ENCODE peak calls at places on chromosome 4, in four cellular contexts. One of them, this sample, is unnamed.

GRCh38 chr4:11471613-11472012 is 42.9 kb upstream of the HS3ST1 start:
- DNase-seq in hepatocyte: no peak
- DNase-seq in coronary artery: no peak
- DNase-seq in AG09309: no peak
- DNase-seq in this sample: peak; percentile 39

GRCh38 chr4:105679186-105679585 is 29.3 kb downstream of the INTS12 start:
- DNase-seq in hepatocyte: no peak
- DNase-seq in coronary artery: no peak
- DNase-seq in AG09309: no peak
- DNase-seq in this sample: no peak

GRCh38 chr4:182809417-182810102 is 107.6 kb downstream of the DCTD start:
- DNase-seq in hepatocyte: peak; percentile 42
- DNase-seq in AG09309: no peak
- DNase-seq in coronary artery: no peak
- DNase-seq in this sample: no peak

GRCh38 chr4:117134386-117134785 is 49.0 kb upstream of the TRAM1L1 start:
- DNase-seq in coronary artery: no peak
- DNase-seq in hepatocyte: peak; percentile 77
- DNase-seq in AG09309: no peak
- DNase-seq in this sample: no peak

GRCh38 chr4:22515888-22516541 is at the start of gene ADGRA3:
- DNase-seq in hepatocyte: peak; percentile 91
- DNase-seq in AG09309: no peak
- DNase-seq in coronary artery: peak; percentile 82
- DNase-seq in this sample: peak; percentile 9

GRCh38 chr4:14771091-14771490 is 231.2 kb upstream of the CPEB2 start:
- DNase-seq in coronary artery: no peak
- DNase-seq in hepatocyte: no peak
- DNase-seq in AG09309: no peak
- DNase-seq in this sample: no peak

GRCh38 chr4:150126201-150126879 is 48.1 kb downstream of the DCLK2 start:
- DNase-seq in AG09309: no peak
- DNase-seq in coronary artery: no peak
- DNase-seq in hepatocyte: no peak
- DNase-seq in this sample: no peak

GRCh38 chr4:115841873-115842272 is 728.5 kb upstream of the NDST4 start:
- DNase-seq in coronary artery: no peak
- DNase-seq in hepatocyte: no peak
- DNase-seq in AG09309: no peak
- DNase-seq in this sample: no peak

GRCh38 chr4:159048166-159048886 is 54.6 kb upstream of the RAPGEF2 start:
- DNase-seq in AG09309: no peak
- DNase-seq in coronary artery: peak; percentile 80
- DNase-seq in hepatocyte: peak; percentile 69
- DNase-seq in this sample: no peak

GRCh38 chr4:73573794-73574528 is 46.3 kb downstream of the RASSF6 start:
- DNase-seq in coronary artery: no peak
- DNase-seq in hepatocyte: peak; percentile 91
- DNase-seq in AG09309: peak; percentile 44
- DNase-seq in this sample: no peak

GRCh38 chr4:102247041-102247440 is 98.2 kb downstream of the SLC39A8 start:
- DNase-seq in AG09309: no peak
- DNase-seq in coronary artery: no peak
- DNase-seq in hepatocyte: no peak
- DNase-seq in this sample: no peak

GRCh38 chr4:8362483-8362882 is 78.0 kb downstream of the ACOX3 start:
- DNase-seq in hepatocyte: no peak
- DNase-seq in AG09309: peak; percentile 14
- DNase-seq in coronary artery: no peak
- DNase-seq in this sample: no peak

GRCh38 chr4:65669008-65669971 is 999 bp downstream of the EPHA5 start:
- DNase-seq in AG09309: no peak
- DNase-seq in hepatocyte: peak; percentile 16
- DNase-seq in coronary artery: no peak
- DNase-seq in this sample: no peak

GRCh38 chr4:139515531-139515958 is 40.5 kb downstream of the SETD7 start:
- DNase-seq in hepatocyte: no peak
- DNase-seq in AG09309: no peak
- DNase-seq in coronary artery: no peak
- DNase-seq in this sample: no peak

GRCh38 chr4:38993683-38994082 is 38.5 kb downstream of the TMEM156 start:
- DNase-seq in AG09309: no peak
- DNase-seq in coronary artery: no peak
- DNase-seq in hepatocyte: no peak
- DNase-seq in this sample: no peak

GRCh38 chr4:1398686-1399507 is 7.3 kb downstream of the NKX1-1 start:
- DNase-seq in AG09309: no peak
- DNase-seq in hepatocyte: no peak
- DNase-seq in coronary artery: no peak
- DNase-seq in this sample: no peak

GRCh38 chr4:55838952-55839351 is 14.5 kb upstream of the EXOC1 start:
- DNase-seq in hepatocyte: no peak
- DNase-seq in coronary artery: no peak
- DNase-seq in AG09309: no peak
- DNase-seq in this sample: no peak

GRCh38 chr4:54255881-54256280 is 26.8 kb downstream of the PDGFRA start:
- DNase-seq in coronary artery: peak; percentile 1
- DNase-seq in AG09309: peak; percentile 29
- DNase-seq in hepatocyte: no peak
- DNase-seq in this sample: no peak

GRCh38 chr4:26252349-26252748 is 68.5 kb upstream of the RBPJ start:
- DNase-seq in hepatocyte: peak; percentile 55
- DNase-seq in AG09309: no peak
- DNase-seq in coronary artery: no peak
- DNase-seq in this sample: no peak

GRCh38 chr4:157196050-157196449 is 24.5 kb upstream of the GRIA2 start:
- DNase-seq in AG09309: no peak
- DNase-seq in hepatocyte: no peak
- DNase-seq in coronary artery: no peak
- DNase-seq in this sample: no peak

GRCh38 chr4:180913750-180914149 is 1329.5 kb upstream of the TENM3 start:
- DNase-seq in coronary artery: no peak
- DNase-seq in AG09309: peak; percentile 87
- DNase-seq in hepatocyte: no peak
- DNase-seq in this sample: no peak

GRCh38 chr4:11467931-11468330 is 39.2 kb upstream of the HS3ST1 start:
- DNase-seq in AG09309: no peak
- DNase-seq in hepatocyte: no peak
- DNase-seq in coronary artery: no peak
- DNase-seq in this sample: no peak

GRCh38 chr4:742742-743311 is 37.2 kb downstream of the PCGF3 start:
- DNase-seq in AG09309: no peak
- DNase-seq in coronary artery: no peak
- DNase-seq in hepatocyte: peak; percentile 79
- DNase-seq in this sample: peak; percentile 69

GRCh38 chr4:5747746-5748365 is 36.9 kb downstream of the EVC start:
- DNase-seq in coronary artery: peak; percentile 85
- DNase-seq in hepatocyte: peak; percentile 63
- DNase-seq in AG09309: peak; percentile 95
- DNase-seq in this sample: no peak

GRCh38 chr4:176277162-176277904 is 8.3 kb upstream of the ASB5 start:
- DNase-seq in coronary artery: no peak
- DNase-seq in AG09309: peak; percentile 25
- DNase-seq in hepatocyte: peak; percentile 75
- DNase-seq in this sample: no peak

GRCh38 chr4:122668241-122668640 is 47.4 kb upstream of the IL21 start:
- DNase-seq in AG09309: peak; percentile 69
- DNase-seq in coronary artery: no peak
- DNase-seq in hepatocyte: no peak
- DNase-seq in this sample: no peak

GRCh38 chr4:185104733-185105132 is 38.3 kb upstream of the SLC25A4 start:
- DNase-seq in AG09309: no peak
- DNase-seq in hepatocyte: no peak
- DNase-seq in coronary artery: no peak
- DNase-seq in this sample: no peak

GRCh38 chr4:109820563-109820962 is 5.0 kb downstream of the GAR1 start:
- DNase-seq in coronary artery: no peak
- DNase-seq in hepatocyte: no peak
- DNase-seq in AG09309: peak; percentile 3
- DNase-seq in this sample: no peak

GRCh38 chr4:117466388-117466787 is 381.0 kb upstream of the TRAM1L1 start:
- DNase-seq in hepatocyte: no peak
- DNase-seq in AG09309: no peak
- DNase-seq in coronary artery: no peak
- DNase-seq in this sample: no peak

GRCh38 chr4:8831221-8832129 is 40.2 kb downstream of the HMX1 start:
- DNase-seq in AG09309: no peak
- DNase-seq in hepatocyte: no peak
- DNase-seq in coronary artery: peak; percentile 31
- DNase-seq in this sample: no peak

GRCh38 chr4:139555705-139556070 is 331 bp downstream of the SETD7 start:
- DNase-seq in hepatocyte: peak; percentile 58
- DNase-seq in AG09309: no peak
- DNase-seq in coronary artery: peak; percentile 77
- DNase-seq in this sample: no peak

DNA sequence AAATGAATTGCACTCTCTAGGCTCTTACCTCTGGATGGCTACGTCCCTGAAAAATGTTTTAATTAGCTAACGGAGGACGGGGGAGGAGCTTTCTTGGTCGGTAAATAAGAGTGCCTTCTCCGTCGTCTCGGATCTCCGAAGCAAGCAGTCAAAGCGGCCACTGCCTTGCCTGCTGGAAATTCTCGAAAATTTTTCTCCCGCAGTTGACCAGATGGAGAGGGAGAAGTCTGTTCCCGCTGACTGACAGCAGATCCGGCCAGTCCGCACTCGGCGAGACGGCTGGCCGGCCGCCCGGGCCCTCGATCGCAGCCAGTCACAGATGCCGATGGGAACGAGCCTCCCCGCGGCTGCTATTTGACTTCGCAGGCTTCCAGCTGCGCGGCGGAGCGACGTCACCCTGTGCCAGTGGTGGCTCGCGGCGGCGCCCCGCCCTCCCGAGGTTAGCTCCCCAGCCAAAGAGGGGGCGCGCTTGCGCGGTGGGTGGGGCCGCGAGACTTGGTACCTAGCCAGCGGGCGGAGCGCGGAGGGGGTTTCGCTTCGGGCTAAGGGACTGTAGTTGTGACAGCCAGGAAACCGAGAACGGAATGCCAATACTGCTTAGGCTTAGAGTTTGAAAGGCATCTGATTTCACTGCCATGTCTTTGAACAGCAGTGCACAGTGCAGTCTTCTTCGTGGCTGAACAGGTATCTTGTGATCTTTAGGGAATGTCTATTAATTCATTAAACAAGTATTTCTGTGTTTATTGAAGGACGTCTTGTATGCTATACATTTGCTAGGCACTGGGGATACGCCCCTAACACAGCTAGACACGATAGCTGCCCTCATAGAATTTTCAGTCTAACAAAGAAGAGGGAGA is at the start of gene PPM1K:
- DNase-seq in AG09309: peak; percentile 93
- DNase-seq in coronary artery: peak; percentile 100
- DNase-seq in hepatocyte: peak; percentile 100
- DNase-seq in this sample: peak; percentile 100
- TF ChIP-seq CTCF in AG09309: no peak
- TF ChIP-seq CTCF in coronary artery: no peak
- TF ChIP-seq CTCF in hepatocyte: no peak
- TF ChIP-seq CTCF in this sample: peak; percentile 9

GRCh38 chr4:163755013-163755412 is 260.5 kb downstream of the TMA16 start:
- DNase-seq in hepatocyte: no peak
- DNase-seq in coronary artery: no peak
- DNase-seq in AG09309: peak; percentile 3
- DNase-seq in this sample: no peak

GRCh38 chr4:163762756-163763155 is 268.3 kb downstream of the TMA16 start:
- DNase-seq in AG09309: no peak
- DNase-seq in hepatocyte: no peak
- DNase-seq in coronary artery: no peak
- DNase-seq in this sample: no peak

DNA sequence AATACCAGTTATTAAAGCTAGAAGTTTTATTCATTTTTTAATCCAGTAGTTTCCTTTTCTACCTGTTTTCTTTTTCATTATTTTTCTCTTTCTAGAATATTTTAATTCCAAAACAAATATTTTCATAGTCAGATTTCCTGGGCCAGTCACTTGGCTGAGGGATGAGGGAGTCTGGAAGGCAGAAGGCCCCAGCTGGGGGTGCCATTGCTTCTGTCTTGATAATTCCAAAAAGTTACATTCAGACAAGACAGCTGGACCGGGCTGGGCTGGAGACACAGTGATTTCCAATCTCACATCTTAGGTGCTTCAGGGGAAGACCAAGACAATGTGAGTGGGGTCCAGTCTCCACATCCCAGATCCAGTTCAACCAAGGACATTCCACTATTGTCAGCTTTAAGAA is 263.5 kb downstream of the TMA16 start:
- DNase-seq in coronary artery: no peak
- DNase-seq in hepatocyte: no peak
- DNase-seq in AG09309: no peak
- DNase-seq in this sample: no peak
- TF ChIP-seq CTCF in coronary artery: no peak
- TF ChIP-seq CTCF in hepatocyte: no peak
- TF ChIP-seq CTCF in AG09309: no peak
- TF ChIP-seq CTCF in this sample: no peak

DNA sequence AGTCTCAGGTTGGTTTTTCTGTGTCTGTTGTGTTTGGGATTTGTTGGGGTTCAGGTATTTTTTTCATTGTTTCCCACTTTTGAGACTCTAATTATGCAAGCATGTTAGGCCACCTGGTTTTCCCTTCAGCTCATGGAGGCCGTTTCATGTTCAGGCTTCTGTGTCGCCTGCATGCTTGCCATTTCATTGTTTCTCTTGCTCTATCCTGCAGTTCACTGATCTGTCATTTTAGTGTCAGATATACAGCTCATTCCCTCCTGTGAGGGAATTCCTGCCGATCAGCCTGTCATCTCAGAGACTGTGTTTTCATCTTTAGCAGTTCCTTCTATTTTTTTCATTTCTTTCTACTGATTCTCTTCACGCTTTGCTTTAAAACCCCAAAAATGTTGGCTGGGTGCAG is 49.4 kb upstream of the HGFAC start:
- DNase-seq in AG09309: no peak
- DNase-seq in coronary artery: no peak
- DNase-seq in hepatocyte: no peak
- DNase-seq in this sample: no peak
- TF ChIP-seq CTCF in AG09309: no peak
- TF ChIP-seq CTCF in coronary artery: no peak
- TF ChIP-seq CTCF in hepatocyte: no peak
- TF ChIP-seq CTCF in this sample: no peak

DNA sequence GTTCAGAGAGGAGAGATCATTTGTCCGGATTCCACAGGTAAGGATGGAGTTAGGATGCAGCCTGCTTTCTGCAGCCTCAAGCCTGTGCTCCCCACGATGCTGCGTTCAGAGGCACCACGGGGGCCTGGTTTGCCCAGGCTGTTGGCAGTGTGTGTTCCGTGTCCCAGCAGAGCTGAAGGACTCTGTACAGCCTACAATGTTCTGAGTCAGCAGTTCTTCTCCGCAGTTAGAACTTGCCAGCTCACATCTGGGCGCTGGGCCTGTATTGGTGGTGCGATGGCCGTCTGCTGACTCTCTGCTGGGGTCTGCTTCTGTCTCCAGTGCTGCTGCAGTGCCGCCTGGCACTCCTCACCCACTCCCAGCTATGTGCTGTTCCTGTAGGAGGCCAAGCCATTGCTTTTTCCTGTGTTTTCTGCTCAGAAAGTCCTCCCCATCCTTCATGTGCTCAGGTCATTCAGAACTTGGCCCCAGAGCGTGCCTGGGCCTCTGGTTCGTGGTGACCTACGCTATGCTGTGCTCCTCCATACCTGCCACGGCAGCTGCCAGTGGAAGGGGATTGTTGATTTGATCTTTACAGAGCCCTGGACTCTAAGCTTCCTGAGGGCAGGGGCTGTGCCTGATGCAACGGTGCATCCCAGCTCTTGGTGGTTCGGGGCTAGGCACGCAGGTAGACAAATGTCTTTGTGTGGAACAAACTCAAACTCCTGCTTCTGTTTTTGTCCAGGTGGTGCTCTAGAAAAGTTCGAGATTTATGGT is 42.6 kb upstream of the TADA2B start:
- DNase-seq in coronary artery: no peak
- DNase-seq in hepatocyte: no peak
- DNase-seq in AG09309: no peak
- DNase-seq in this sample: no peak
- TF ChIP-seq CTCF in coronary artery: no peak
- TF ChIP-seq CTCF in hepatocyte: no peak
- TF ChIP-seq CTCF in AG09309: no peak
- TF ChIP-seq CTCF in this sample: no peak